ENCODE peak calls at places on chromosomes 3 and 15, in five cellular contexts. Y is endothelial cell of umbilical vein, K is A549, A is mucosa of descending colon, G is aorta. B is an unnamed sample. For H3K4me1, the result is how much of the 10 kb centered on the place peaks cover.

GRCh38 chr3:197030379-197031314 is 1.0 kb upstream of the MELTF start:
- DNase-seq in Y (no peak), K (no peak), A (no peak), G (no peak), B (no peak)

GRCh38 chr3:50604628-50605588 is 6.7 kb downstream of the CISH start:
- DNase-seq in Y (no peak), K (no peak), A (no peak), G (no peak), B (peak)

GRCh38 chr3:131806736-131807135 is 228.1 kb downstream of the CPNE4 start:
- DNase-seq in Y (no peak), K (no peak), A (no peak), G (no peak), B (no peak)

GRCh38 chr3:98274914-98275313 is 7.4 kb upstream of the OR5H2 start:
- DNase-seq in Y (no peak), K (no peak), A (no peak), G (no peak), B (no peak)

GRCh38 chr15:40330368-40330836 is 6.9 kb downstream of the INAFM2 start:
- DNase-seq in Y (no peak), K (no peak), A (no peak), G (no peak), B (peak)

GRCh38 chr15:101808201-101808600 is 3.8 kb upstream of the OR4F15 start:
- DNase-seq in Y (no peak), K (no peak), A (no peak), G (no peak), B (no peak)

GRCh38 chr3:49534581-49535495 is 19.4 kb upstream of the BSN start:
- DNase-seq in Y (no peak), K (no peak), A (no peak), G (peak), B (peak)

GRCh38 chr3:157418104-157418503 is 18.5 kb upstream of the PTX3 start:
- DNase-seq in Y (peak), K (no peak), A (no peak), G (no peak), B (no peak)

GRCh38 chr3:96719921-96720320 is 94.5 kb upstream of the EPHA6 start:
- DNase-seq in Y (no peak), K (no peak), A (no peak), G (no peak), B (no peak)

GRCh38 chr3:69604735-69605435 is 134.4 kb upstream of the MITF start:
- DNase-seq in Y (no peak), K (no peak), A (no peak), G (no peak), B (peak)

DNA sequence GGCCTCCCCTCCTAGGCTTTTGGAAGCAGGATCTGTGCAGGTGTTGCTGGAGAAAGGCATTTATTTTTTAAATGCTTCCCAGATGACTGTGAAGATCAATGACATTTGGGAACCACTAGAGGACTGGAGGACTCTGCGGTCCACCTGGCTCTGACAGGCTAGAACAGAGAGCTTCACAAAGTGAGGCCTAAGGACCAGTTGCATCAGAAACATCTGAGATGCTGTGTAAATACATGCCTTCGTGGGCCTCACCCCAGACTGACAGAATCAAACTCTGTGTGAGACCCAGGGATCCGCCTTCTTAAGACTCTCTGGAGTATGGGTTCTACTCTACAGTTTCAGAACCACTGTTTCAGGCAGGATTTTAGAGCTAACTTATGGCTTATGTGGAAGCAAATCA is 105.0 kb upstream of the ICE2 start:
- DNase-seq in Y (no peak), K (no peak), A (no peak), G (no peak), B (no peak)
- H3K4me1 ChIP-seq in Y (under half), K (under half), A (under half), G (under half), B (under half)

GRCh38 chr15:64045106-64045435 is 1.2 kb downstream of the DAPK2 start:
- DNase-seq in Y (no peak), K (no peak), A (no peak), G (no peak), B (peak)

GRCh38 chr15:64044315-64045105 is 1.8 kb downstream of the DAPK2 start:
- DNase-seq in Y (no peak), K (no peak), A (no peak), G (no peak), B (no peak)

GRCh38 chr15:64046347-64047153 is at the start of gene DAPK2:
- DNase-seq in Y (peak), K (peak), A (peak), G (peak), B (peak)

GRCh38 chr15:64048766-64049165 is 2.5 kb upstream of the DAPK2 start:
- DNase-seq in Y (no peak), K (no peak), A (no peak), G (no peak), B (no peak)

DNA sequence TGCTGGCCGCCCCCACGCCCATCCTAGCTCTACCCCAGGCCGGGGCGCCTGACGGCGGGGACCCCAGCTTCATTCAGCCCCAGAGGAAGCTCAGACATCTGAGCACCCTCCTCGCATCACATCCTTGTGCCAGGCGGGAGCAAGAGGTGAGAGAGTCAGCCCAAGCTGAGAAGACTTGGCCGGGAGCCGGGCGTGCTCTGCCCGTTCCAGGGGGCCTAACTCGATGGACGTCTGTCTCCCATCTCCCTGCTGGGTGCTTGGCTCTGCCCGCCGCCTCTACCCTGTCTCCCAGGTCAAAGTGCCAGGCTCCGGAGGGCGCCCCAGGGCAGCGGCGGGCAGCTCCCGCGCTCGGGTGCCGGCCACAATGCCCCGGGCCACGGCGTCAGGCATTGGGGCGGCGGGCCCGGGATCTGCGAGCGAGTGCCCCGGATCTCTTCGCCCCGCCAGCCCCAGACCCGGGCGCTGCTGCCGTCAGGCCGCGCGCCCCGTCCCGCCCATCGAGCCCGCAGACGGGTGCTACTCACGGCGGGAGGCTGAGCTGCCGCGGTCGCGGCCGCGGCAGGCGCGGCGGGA is 425 bp downstream of the DAPK2 start:
- DNase-seq in Y (no peak), K (peak), A (peak), G (peak), B (peak)
- H3K4me3 ChIP-seq in Y (no peak), K (peak), A (peak), G (peak), B (peak)

GRCh38 chr3:58120075-58120812 is 90.5 kb downstream of the DNASE1L3 start:
- DNase-seq in Y (peak), K (no peak), A (no peak), G (no peak), B (no peak)

GRCh38 chr3:58119221-58119620 is 91.6 kb downstream of the DNASE1L3 start:
- DNase-seq in Y (no peak), K (no peak), A (no peak), G (no peak), B (no peak)

GRCh38 chr3:58124387-58124786 is 86.4 kb downstream of the DNASE1L3 start:
- DNase-seq in Y (no peak), K (no peak), A (no peak), G (no peak), B (no peak)

GRCh38 chr3:58122936-58123700 is 87.7 kb downstream of the DNASE1L3 start:
- DNase-seq in Y (no peak), K (no peak), A (no peak), G (no peak), B (no peak)

DNA sequence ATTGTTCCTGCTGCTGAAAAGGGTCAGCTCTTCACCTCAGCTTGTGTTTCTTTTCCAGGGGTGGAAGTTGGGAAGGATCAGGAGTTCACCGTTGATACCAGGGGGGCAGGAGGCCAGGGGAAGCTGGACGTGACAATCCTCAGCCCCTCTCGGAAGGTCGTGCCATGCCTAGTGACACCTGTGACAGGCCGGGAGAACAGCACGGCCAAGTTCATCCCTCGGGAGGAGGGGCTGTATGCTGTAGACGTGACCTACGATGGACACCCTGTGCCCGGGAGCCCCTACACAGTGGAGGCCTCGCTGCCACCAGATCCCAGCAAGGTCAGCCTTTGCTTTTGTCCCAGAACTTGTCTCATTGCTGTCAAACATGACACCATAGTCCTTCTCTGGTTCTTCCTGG is 89.6 kb downstream of the DNASE1L3 start:
- DNase-seq in Y (no peak), K (no peak), A (no peak), G (no peak), B (no peak)
- H3K4me1 ChIP-seq in Y (under half), K (under half), A (under half), G (under half), B (under half)

GRCh38 chr3:152283492-152284381 is 15.0 kb downstream of the MBNL1 start:
- DNase-seq in Y (no peak), K (no peak), A (peak), G (no peak), B (no peak)
- H3K4me3 ChIP-seq in Y (no peak), K (no peak), A (no peak), G (no peak), B (no peak)

GRCh38 chr3:186993940-186994670 is 63.8 kb downstream of the ST6GAL1 start:
- DNase-seq in Y (no peak), K (no peak), A (no peak), G (no peak), B (no peak)

GRCh38 chr3:186993210-186993782 is 63.0 kb downstream of the ST6GAL1 start:
- DNase-seq in Y (no peak), K (no peak), A (no peak), G (no peak), B (no peak)

GRCh38 chr3:186998937-186999368 is 68.6 kb downstream of the ST6GAL1 start:
- DNase-seq in Y (no peak), K (no peak), A (no peak), G (no peak), B (no peak)

GRCh38 chr3:186997061-186998054 is 67.0 kb downstream of the ST6GAL1 start:
- DNase-seq in Y (no peak), K (no peak), A (no peak), G (no peak), B (no peak)

DNA sequence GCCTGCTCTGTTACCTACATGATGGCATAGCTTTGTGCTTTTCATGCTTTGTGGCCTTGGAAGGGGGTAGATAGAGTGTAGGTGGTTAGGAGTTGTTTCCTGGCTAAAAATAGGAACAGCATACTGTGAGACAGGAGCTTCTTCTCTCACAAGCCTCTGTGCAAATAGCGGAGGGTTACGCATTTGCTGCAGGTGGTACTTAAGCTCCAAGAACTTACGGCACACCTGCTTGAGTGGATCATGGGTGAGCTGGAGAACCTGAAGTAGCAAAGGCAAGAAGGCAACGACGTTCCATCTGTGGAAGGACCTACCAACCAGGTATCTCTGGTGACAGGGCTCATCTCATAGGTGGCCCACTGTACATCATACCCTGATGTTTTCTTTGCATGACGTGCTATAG is 66.0 kb downstream of the ST6GAL1 start:
- DNase-seq in Y (no peak), K (no peak), A (no peak), G (no peak), B (no peak)
- H3K4me1 ChIP-seq in Y (under half), K (under half), A (under half), G (under half), B (under half)

GRCh38 chr15:98826658-98827057 is 178.3 kb downstream of the IGF1R start:
- DNase-seq in Y (no peak), K (no peak), A (no peak), G (no peak), B (no peak)

GRCh38 chr15:98817745-98818144 is 169.4 kb downstream of the IGF1R start:
- DNase-seq in Y (no peak), K (no peak), A (no peak), G (no peak), B (no peak)

GRCh38 chr15:98824595-98824994 is 176.3 kb downstream of the IGF1R start:
- DNase-seq in Y (no peak), K (no peak), A (no peak), G (no peak), B (no peak)

DNA sequence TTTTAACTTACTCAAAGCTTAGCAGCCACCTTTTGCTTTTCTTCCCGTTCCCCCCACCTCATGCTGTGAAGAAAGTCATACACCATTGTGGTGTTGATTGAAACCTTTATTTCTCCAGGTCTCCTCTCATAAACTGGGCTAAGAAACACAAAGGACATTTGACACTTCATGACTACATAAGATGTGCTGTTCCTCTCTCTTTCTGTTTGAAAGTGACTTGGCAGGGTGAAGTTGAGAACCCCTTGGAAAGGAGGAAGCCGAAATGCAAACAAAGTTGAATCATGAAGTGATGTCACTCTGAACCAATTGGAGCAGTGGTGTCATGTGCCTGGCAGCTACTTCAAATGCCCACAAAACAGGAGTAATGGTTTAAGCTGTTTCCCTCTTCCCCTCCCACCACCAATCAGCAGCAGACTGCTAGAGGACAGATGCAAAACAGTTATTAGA is 174.7 kb downstream of the IGF1R start:
- DNase-seq in Y (peak), K (no peak), A (no peak), G (no peak), B (peak)
- H3K4me3 ChIP-seq in Y (no peak), K (no peak), A (no peak), G (no peak), B (no peak)

DNA sequence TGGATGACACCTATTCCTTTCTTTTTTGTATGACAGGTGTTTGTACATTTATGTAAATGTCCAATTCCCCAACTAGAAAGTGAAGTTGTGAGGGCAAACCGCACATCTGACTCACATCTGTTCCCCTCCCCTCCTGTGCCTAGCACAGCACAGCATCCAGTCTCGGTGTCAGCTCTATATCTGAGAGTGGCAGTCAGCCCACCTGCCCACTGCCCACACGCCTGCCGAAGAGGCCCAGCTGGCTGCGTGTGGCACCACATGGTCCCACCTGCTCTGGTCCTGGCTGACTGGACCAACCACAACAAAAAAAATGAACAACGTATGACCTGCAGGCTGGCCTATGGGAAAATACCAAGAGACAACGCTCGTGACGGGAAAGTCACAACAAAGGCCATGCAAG is 62.8 kb downstream of the XXYLT1 start:
- DNase-seq in Y (no peak), K (no peak), A (no peak), G (no peak), B (no peak)
- H3K4me1 ChIP-seq in Y (under half), K (under half), A (under half), G (under half), B (under half)

GRCh38 chr15:65512189-65512588 is 5.3 kb downstream of the DPP8 start:
- DNase-seq in Y (no peak), K (no peak), A (no peak), G (no peak), B (no peak)
- H3K4me3 ChIP-seq in Y (no peak), K (no peak), A (no peak), G (peak), B (no peak)

GRCh38 chr15:29089731-29090616 is 179.6 kb downstream of the NSMCE3 start:
- DNase-seq in Y (no peak), K (no peak), A (no peak), G (peak), B (no peak)
- H3K4me1 ChIP-seq in Y (under half), K (under half), A (under half), G (under half), B (under half)

GRCh38 chr3:143826296-143826695 is 22.0 kb downstream of the SLC9A9 start:
- DNase-seq in Y (no peak), K (no peak), A (no peak), G (no peak), B (no peak)

GRCh38 chr3:143824675-143825074 is 23.6 kb downstream of the SLC9A9 start:
- DNase-seq in Y (no peak), K (no peak), A (no peak), G (no peak), B (no peak)

GRCh38 chr3:143822374-143822773 is 25.9 kb downstream of the SLC9A9 start:
- DNase-seq in Y (no peak), K (no peak), A (no peak), G (no peak), B (no peak)

GRCh38 chr3:143827425-143827824 is 20.8 kb downstream of the SLC9A9 start:
- DNase-seq in Y (no peak), K (no peak), A (no peak), G (no peak), B (no peak)

DNA sequence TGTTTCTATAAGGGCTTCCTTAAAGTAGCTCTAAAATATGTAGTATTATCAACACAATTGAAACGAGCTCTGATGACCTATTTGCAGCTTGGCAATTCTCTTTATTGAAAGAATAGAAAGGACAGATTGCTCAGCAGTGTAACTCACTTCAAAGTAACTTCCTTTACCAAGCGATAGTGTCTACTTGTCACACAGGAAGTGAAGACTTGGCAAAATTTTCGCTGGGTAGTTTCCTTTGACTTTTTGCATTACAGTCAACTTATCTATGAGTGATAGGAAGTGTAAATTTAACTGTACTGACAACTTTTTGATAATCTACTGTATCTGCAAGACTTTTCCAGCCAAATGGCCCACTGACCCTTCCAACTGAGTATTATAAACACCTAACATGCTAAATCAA is 22.8 kb downstream of the SLC9A9 start:
- DNase-seq in Y (peak), K (no peak), A (no peak), G (no peak), B (no peak)
- H3K4me3 ChIP-seq in Y (no peak), K (no peak), A (no peak), G (no peak), B (no peak)

B was measured in thyroid gland.